ENCODE peak calls at places on chromosomes 1 and 21, in eight cellular contexts. T is activated gamma-delta T cell treated with Interleukin-2 at 50 U/mL for 16 hours, L is NCI-H510A, E is AG04449, P is tibial artery, F is occipital lobe, O is fibroblast of pulmonary artery, Z is ureter. S is an unnamed sample.

GRCh38 chr1:93844262-93845045 is 34.6 kb downstream of the DNTTIP2 start:
- DNase-seq in T (peak), L (peak), E (no peak), P (no peak), F (peak), O (peak), Z (peak), S (peak)

GRCh38 chr1:228691926-228692325 is 43.4 kb upstream of the RHOU start:
- DNase-seq in T (peak), L (no peak), E (no peak), P (no peak), F (no peak), O (peak), Z (no peak), S (no peak)

GRCh38 chr1:155226188-155226909 is 17.9 kb downstream of the MTX1 start:
- DNase-seq in T (peak), L (peak), E (no peak), P (peak), F (peak), O (peak), Z (peak), S (peak)

GRCh38 chr1:35855016-35855700 is 27.9 kb upstream of the AGO1 start:
- DNase-seq in T (no peak), L (peak), E (no peak), P (no peak), F (no peak), O (no peak), Z (no peak), S (no peak)

GRCh38 chr1:59332983-59333382 is 36.1 kb downstream of the FGGY start:
- DNase-seq in T (no peak), L (no peak), E (no peak), P (no peak), F (no peak), O (peak), Z (no peak), S (peak)

GRCh38 chr1:3483801-3484444 is 29.5 kb downstream of the ARHGEF16 start:
- DNase-seq in T (peak), L (no peak), E (no peak), P (no peak), F (no peak), O (peak), Z (no peak), S (no peak)

GRCh38 chr1:109765483-109765815 is 1.7 kb upstream of the EPS8L3 start:
- DNase-seq in T (no peak), L (no peak), E (no peak), P (peak), F (no peak), O (no peak), Z (no peak), S (no peak)

GRCh38 chr1:36391271-36391670 is 5.5 kb upstream of the STK40 start:
- DNase-seq in T (no peak), L (no peak), E (no peak), P (no peak), F (no peak), O (no peak), Z (no peak), S (no peak)

GRCh38 chr21:37712204-37712934 is 203.9 kb downstream of the KCNJ6 start:
- DNase-seq in T (peak), L (peak), E (no peak), P (peak), F (no peak), O (peak), Z (peak), S (peak)

GRCh38 chr1:39168301-39169080 is 36.0 kb upstream of the MACF1 start:
- DNase-seq in T (no peak), L (no peak), E (no peak), P (no peak), F (no peak), O (no peak), Z (no peak), S (no peak)

GRCh38 chr1:6282577-6283270 is 21.8 kb upstream of the GPR153 start:
- DNase-seq in T (no peak), L (no peak), E (no peak), P (no peak), F (no peak), O (no peak), Z (no peak), S (no peak)

GRCh38 chr1:3028531-3029282 is 7.4 kb downstream of the ACTRT2 start:
- DNase-seq in T (no peak), L (no peak), E (no peak), P (peak), F (no peak), O (no peak), Z (no peak), S (no peak)

GRCh38 chr1:21099034-21099868 is 77.4 kb downstream of the EIF4G3 start:
- DNase-seq in T (no peak), L (no peak), E (peak), P (no peak), F (no peak), O (peak), Z (no peak), S (no peak)

GRCh38 chr1:153611024-153611352 is 1.9 kb downstream of the S100A16 start:
- DNase-seq in T (no peak), L (no peak), E (no peak), P (no peak), F (no peak), O (peak), Z (no peak), S (peak)

GRCh38 chr1:53552146-53552940 is 93.1 kb downstream of the DMRTB1 start:
- DNase-seq in T (peak), L (no peak), E (no peak), P (peak), F (no peak), O (no peak), Z (no peak), S (no peak)

GRCh38 chr21:42381347-42381984 is 14.4 kb downstream of the TMPRSS3 start:
- DNase-seq in T (peak), L (peak), E (no peak), P (no peak), F (no peak), O (peak), Z (no peak), S (no peak)

GRCh38 chr1:154329152-154329521 is 3.8 kb downstream of the ATP8B2 start:
- DNase-seq in T (no peak), L (no peak), E (no peak), P (no peak), F (no peak), O (no peak), Z (no peak), S (peak)

GRCh38 chr1:68346192-68346808 is 103.5 kb downstream of the RPE65 start:
- DNase-seq in T (no peak), L (no peak), E (no peak), P (no peak), F (no peak), O (peak), Z (no peak), S (no peak)